ENCODE peak calls at places on chromosomes 7 and 10, in nine cellular contexts. P is adrenal gland, O is A549, F is AG09309, N is suprapubic skin, H is heart left ventricle, A is Peyer's patch, S is adipocyte, Q is lower leg skin. E is an unnamed sample.

GRCh38 chr10:67550838-67551402 is 145.1 kb downstream of the CTNNA3 start:
- DNase-seq in S (no peak), F (no peak), Q (peak; percentile 54), H (no peak), N (peak; percentile 49), P (no peak), A (no peak), O (no peak), E (no peak)

GRCh38 chr7:121576148-121576921 is 180.2 kb upstream of the FAM3C start:
- DNase-seq in Q (no peak), O (no peak), H (no peak), F (no peak), P (no peak), A (no peak), N (no peak), S (no peak), E (no peak)

GRCh38 chr7:106610996-106611886 is 49.7 kb downstream of the CCDC71L start:
- DNase-seq in F (peak; percentile 33), O (no peak), H (no peak), S (peak; percentile 48), A (no peak), P (no peak), N (no peak), Q (no peak), E (no peak)

GRCh38 chr10:105063796-105064195 is 422.7 kb downstream of the SORCS3 start:
- DNase-seq in P (no peak), A (no peak), S (no peak), H (no peak), O (no peak), Q (no peak), N (no peak), F (no peak), E (peak; percentile 1)

GRCh38 chr10:55283041-55283440 is 482.0 kb upstream of the PCDH15 start:
- DNase-seq in S (no peak), F (no peak), O (no peak), N (no peak), P (peak; percentile 68), A (no peak), H (no peak), Q (no peak), E (peak; percentile 4)

GRCh38 chr7:44534087-44534486 is 7.0 kb downstream of the NPC1L1 start:
- DNase-seq in F (no peak), O (no peak), N (no peak), Q (peak; percentile 28), A (no peak), P (no peak), H (no peak), S (peak; percentile 35), E (peak; percentile 26)

GRCh38 chr10:70585555-70586243 is 16.8 kb downstream of the PRF1 start:
- DNase-seq in H (no peak), A (no peak), S (no peak), F (no peak), P (no peak), O (no peak), N (peak; percentile 34), Q (peak; percentile 68), E (no peak)

GRCh38 chr10:22344781-22345300 is 455 bp upstream of the SPAG6 start:
- DNase-seq in H (no peak), S (no peak), Q (no peak), O (no peak), F (no peak), P (no peak), A (no peak), N (no peak), E (no peak)

GRCh38 chr7:128020161-128020560 is 11.1 kb downstream of the LRRC4 start:
- DNase-seq in S (no peak), H (no peak), A (no peak), O (no peak), N (no peak), Q (no peak), F (no peak), P (no peak), E (no peak)

GRCh38 chr10:101295266-101295665 is 58.7 kb upstream of the BTRC start:
- DNase-seq in A (no peak), S (no peak), F (no peak), N (no peak), Q (no peak), O (no peak), P (no peak), H (no peak), E (no peak)

GRCh38 chr10:101292194-101293006 is 61.6 kb upstream of the BTRC start:
- DNase-seq in O (no peak), N (no peak), H (peak; percentile 25), F (no peak), S (peak; percentile 51), P (peak; percentile 29), A (no peak), Q (no peak), E (peak; percentile 4)

GRCh38 chr10:101291254-101292193 is 62.3 kb upstream of the LBX1 start:
- DNase-seq in A (peak; percentile 38), N (no peak), S (peak; percentile 52), O (peak; percentile 85), H (peak; percentile 50), P (peak; percentile 54), Q (no peak), F (no peak), E (peak; percentile 25)

GRCh38 chr10:101294109-101294508 is 59.9 kb upstream of the BTRC start:
- DNase-seq in A (no peak), H (no peak), O (no peak), P (no peak), S (no peak), Q (no peak), F (no peak), N (no peak), E (no peak)

GRCh38 chr10:101293007-101293723 is 60.8 kb upstream of the BTRC start:
- DNase-seq in O (no peak), N (no peak), F (no peak), A (no peak), S (no peak), P (no peak), Q (no peak), H (no peak), E (no peak)
- H3K4me3 ChIP-seq in O (peak overlapping the region; percentile 63), N (peak overlapping the region; percentile 60), F (no peak overlapping the region), A (no peak overlapping the region), S (no peak overlapping the region), P (no peak overlapping the region), Q (no peak overlapping the region), H (peak overlapping the region; percentile 71), E (no peak overlapping the region)

GRCh38 chr7:33177876-33178275 is 48.5 kb downstream of the BBS9 start:
- DNase-seq in F (no peak), O (no peak), N (no peak), P (no peak), Q (no peak), S (no peak), A (no peak), H (no peak), E (no peak)
- H3K4me3 ChIP-seq in F (no peak overlapping the region), O (no peak overlapping the region), N (no peak overlapping the region), P (no peak overlapping the region), Q (no peak overlapping the region), S (no peak overlapping the region), A (no peak overlapping the region), H (no peak overlapping the region), E (no peak overlapping the region)

GRCh38 chr7:104923010-104923421 is 91.0 kb upstream of the KMT2E start:
- DNase-seq in O (peak; percentile 45), Q (peak; percentile 88), F (peak; percentile 73), H (peak; percentile 77), S (peak; percentile 84), N (peak; percentile 75), P (peak; percentile 66), A (peak; percentile 76), E (peak; percentile 87)

GRCh38 chr7:104928721-104929400 is 85.1 kb upstream of the KMT2E start:
- DNase-seq in A (no peak), S (no peak), Q (peak; percentile 59), N (no peak), H (no peak), O (no peak), F (no peak), P (no peak), E (no peak)

GRCh38 chr7:104929921-104930320 is 84.1 kb upstream of the KMT2E start:
- DNase-seq in O (no peak), P (no peak), Q (peak; percentile 36), H (no peak), S (no peak), N (no peak), F (no peak), A (no peak), E (no peak)

GRCh38 chr7:104926905-104927454 is 87.0 kb upstream of the KMT2E start:
- DNase-seq in O (no peak), S (no peak), P (no peak), F (no peak), A (no peak), H (no peak), N (no peak), Q (peak; percentile 65), E (no peak)

DNA sequence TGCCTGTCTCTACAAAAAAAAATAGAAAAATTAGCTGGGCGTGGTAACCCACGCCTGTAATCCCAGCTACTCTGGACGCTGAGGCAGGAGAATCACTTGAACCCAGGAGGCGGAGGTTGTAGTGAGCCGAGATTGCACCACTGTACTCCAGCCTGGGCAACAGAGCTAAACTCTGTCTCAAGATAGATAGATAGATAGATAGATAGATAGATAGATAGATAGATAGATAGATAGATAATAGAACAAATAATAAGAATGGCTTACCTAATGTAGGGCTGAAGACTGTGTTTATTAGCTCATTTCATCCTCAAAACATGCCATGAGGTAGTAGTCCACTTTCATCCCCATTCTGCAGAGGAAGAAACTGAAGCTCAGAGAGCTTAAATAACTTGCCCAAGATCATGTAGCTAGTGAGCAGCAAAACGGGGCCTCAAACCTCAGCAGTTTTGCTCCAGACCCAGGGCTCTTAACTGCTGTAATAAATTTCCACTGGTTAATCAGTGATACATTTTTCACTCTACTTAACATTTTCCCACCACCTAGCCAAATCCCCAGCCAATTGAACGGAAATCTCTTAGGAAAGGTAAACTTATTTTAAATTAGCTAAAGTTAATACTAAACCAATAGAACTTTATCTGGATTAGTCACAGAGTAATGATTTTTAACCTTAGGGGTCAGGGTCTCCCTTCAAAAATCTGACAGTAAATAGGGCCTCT is 87.7 kb upstream of the KMT2E start:
- DNase-seq in H (no peak), N (no peak), F (no peak), O (no peak), Q (peak; percentile 31), S (no peak), P (no peak), A (no peak), E (no peak)
- H3K4me3 ChIP-seq in H (no peak overlapping the region), N (no peak overlapping the region), F (no peak overlapping the region), O (no peak overlapping the region), Q (no peak overlapping the region), S (no peak overlapping the region), P (no peak overlapping the region), A (peak overlapping the region; percentile 12), E (no peak overlapping the region)

DNA sequence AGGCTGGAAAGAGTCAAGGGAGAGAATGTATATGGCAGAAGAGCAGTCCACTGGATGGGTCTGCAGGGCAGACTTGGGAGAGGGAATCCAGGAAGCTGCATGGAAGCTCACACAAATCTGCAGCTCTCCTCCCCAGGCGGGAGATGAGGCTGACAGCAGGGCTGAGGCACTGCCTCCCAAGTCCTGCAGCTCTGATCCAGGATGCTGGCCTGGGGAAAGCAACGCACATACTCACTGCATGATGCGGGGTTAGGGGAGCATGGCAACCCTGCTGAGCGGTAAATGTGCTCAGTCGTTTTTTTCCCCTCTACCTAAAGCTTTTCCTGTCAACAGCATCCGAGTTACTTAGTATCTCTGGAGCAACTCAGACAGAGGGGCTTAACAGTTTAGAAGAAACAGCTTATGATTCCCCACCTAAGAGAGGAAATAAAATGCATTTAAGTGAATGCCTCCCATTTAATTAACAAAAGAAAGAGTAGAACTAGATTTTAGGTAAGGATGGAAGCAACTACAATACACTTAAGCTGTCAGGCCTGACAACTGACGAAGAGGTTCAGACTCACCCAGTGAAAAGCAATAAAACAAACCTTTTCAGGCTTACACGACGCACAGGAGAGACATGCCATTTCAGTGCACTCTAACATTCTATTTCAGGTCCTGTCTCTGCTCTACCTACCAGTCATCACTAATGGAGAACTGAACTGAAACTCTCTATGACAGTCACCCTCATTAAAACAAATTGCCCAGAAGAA is 37.0 kb downstream of the CHCHD3 start:
- DNase-seq in N (no peak), S (no peak), Q (no peak), A (no peak), H (no peak), P (no peak), F (no peak), O (no peak), E (no peak)
- H3K4me3 ChIP-seq in N (no peak overlapping the region), S (no peak overlapping the region), Q (no peak overlapping the region), A (no peak overlapping the region), H (no peak overlapping the region), P (no peak overlapping the region), F (no peak overlapping the region), O (no peak overlapping the region), E (no peak overlapping the region)